ENCODE peak calls at places on chromosomes 5 and 9, in seven cellular contexts. One of them, this sample, is unnamed.
A peak's percentile ranks its signal among the peaks of the same experiment; 100 is the strongest.

GRCh38 chr5:43840424-43841232 is 237.6 kb downstream of the NNT start:
- DNase-seq in cerebellar cortex: no peak
- DNase-seq in activated naive CD4-positive, alpha-beta T cell treated with anti-CD3 and anti-CD28 coated beads, Interleukin-2, amount 50 U/mL, for 16 hours: no peak
- DNase-seq in iPS-NIHi11: no peak
- DNase-seq in HuH-7: no peak
- DNase-seq in ELF-1: no peak
- DNase-seq in hypothalamus: no peak
- DNase-seq in this sample: no peak

GRCh38 chr9:121943463-121943862 is 149.6 kb downstream of the TTLL11 start:
- DNase-seq in cerebellar cortex: no peak
- DNase-seq in activated naive CD4-positive, alpha-beta T cell treated with anti-CD3 and anti-CD28 coated beads, Interleukin-2, amount 50 U/mL, for 16 hours: no peak
- DNase-seq in iPS-NIHi11: no peak
- DNase-seq in HuH-7: no peak
- DNase-seq in ELF-1: no peak
- DNase-seq in hypothalamus: no peak
- DNase-seq in this sample: no peak

GRCh38 chr9:126612813-126613641 is 701 bp upstream of the LMX1B start:
- DNase-seq in cerebellar cortex: no peak
- DNase-seq in activated naive CD4-positive, alpha-beta T cell treated with anti-CD3 and anti-CD28 coated beads, Interleukin-2, amount 50 U/mL, for 16 hours: no peak
- DNase-seq in iPS-NIHi11: peak; percentile 37
- DNase-seq in HuH-7: peak; percentile 39
- DNase-seq in ELF-1: peak; percentile 49
- DNase-seq in hypothalamus: no peak
- DNase-seq in this sample: no peak

GRCh38 chr5:132104561-132104960 is 31.0 kb downstream of the CSF2 start:
- DNase-seq in cerebellar cortex: no peak
- DNase-seq in activated naive CD4-positive, alpha-beta T cell treated with anti-CD3 and anti-CD28 coated beads, Interleukin-2, amount 50 U/mL, for 16 hours: no peak
- DNase-seq in iPS-NIHi11: no peak
- DNase-seq in HuH-7: no peak
- DNase-seq in ELF-1: no peak
- DNase-seq in hypothalamus: no peak
- DNase-seq in this sample: no peak

GRCh38 chr9:131298341-131298740 is 8.8 kb downstream of the PLPP7 start:
- DNase-seq in cerebellar cortex: no peak
- DNase-seq in activated naive CD4-positive, alpha-beta T cell treated with anti-CD3 and anti-CD28 coated beads, Interleukin-2, amount 50 U/mL, for 16 hours: no peak
- DNase-seq in iPS-NIHi11: no peak
- DNase-seq in HuH-7: no peak
- DNase-seq in ELF-1: no peak
- DNase-seq in hypothalamus: no peak
- DNase-seq in this sample: no peak

GRCh38 chr5:178382689-178383276 is 150.2 kb upstream of the PHYKPL start:
- DNase-seq in cerebellar cortex: no peak
- DNase-seq in activated naive CD4-positive, alpha-beta T cell treated with anti-CD3 and anti-CD28 coated beads, Interleukin-2, amount 50 U/mL, for 16 hours: no peak
- DNase-seq in iPS-NIHi11: peak; percentile 52
- DNase-seq in HuH-7: no peak
- DNase-seq in ELF-1: no peak
- DNase-seq in hypothalamus: no peak
- DNase-seq in this sample: no peak

GRCh38 chr5:145791866-145792265 is 43.3 kb downstream of the PRELID2 start:
- DNase-seq in cerebellar cortex: no peak
- DNase-seq in activated naive CD4-positive, alpha-beta T cell treated with anti-CD3 and anti-CD28 coated beads, Interleukin-2, amount 50 U/mL, for 16 hours: no peak
- DNase-seq in iPS-NIHi11: peak; percentile 20
- DNase-seq in HuH-7: no peak
- DNase-seq in ELF-1: no peak
- DNase-seq in hypothalamus: no peak
- DNase-seq in this sample: no peak

GRCh38 chr5:54844905-54845566 is 140.4 kb downstream of the ESM1 start:
- DNase-seq in cerebellar cortex: peak; percentile 60
- DNase-seq in activated naive CD4-positive, alpha-beta T cell treated with anti-CD3 and anti-CD28 coated beads, Interleukin-2, amount 50 U/mL, for 16 hours: no peak
- DNase-seq in iPS-NIHi11: no peak
- DNase-seq in HuH-7: no peak
- DNase-seq in ELF-1: no peak
- DNase-seq in hypothalamus: no peak
- DNase-seq in this sample: peak; percentile 59

GRCh38 chr5:118597448-118597847 is 390.9 kb downstream of the DTWD2 start:
- DNase-seq in cerebellar cortex: no peak
- DNase-seq in activated naive CD4-positive, alpha-beta T cell treated with anti-CD3 and anti-CD28 coated beads, Interleukin-2, amount 50 U/mL, for 16 hours: no peak
- DNase-seq in iPS-NIHi11: no peak
- DNase-seq in HuH-7: no peak
- DNase-seq in ELF-1: no peak
- DNase-seq in hypothalamus: no peak
- DNase-seq in this sample: peak; percentile 24

GRCh38 chr5:17691781-17692180 is 57.5 kb downstream of the TAF11L14 start:
- DNase-seq in cerebellar cortex: no peak
- DNase-seq in activated naive CD4-positive, alpha-beta T cell treated with anti-CD3 and anti-CD28 coated beads, Interleukin-2, amount 50 U/mL, for 16 hours: no peak
- DNase-seq in iPS-NIHi11: no peak
- DNase-seq in HuH-7: no peak
- DNase-seq in ELF-1: no peak
- DNase-seq in hypothalamus: no peak
- DNase-seq in this sample: no peak

GRCh38 chr9:113479150-113479761 is 15.7 kb downstream of the RGS3 start:
- DNase-seq in cerebellar cortex: no peak
- DNase-seq in activated naive CD4-positive, alpha-beta T cell treated with anti-CD3 and anti-CD28 coated beads, Interleukin-2, amount 50 U/mL, for 16 hours: no peak
- DNase-seq in iPS-NIHi11: no peak
- DNase-seq in HuH-7: no peak
- DNase-seq in ELF-1: peak; percentile 77
- DNase-seq in hypothalamus: no peak
- DNase-seq in this sample: no peak

GRCh38 chr5:76604838-76605237 is 18.4 kb downstream of the F2RL2 start:
- DNase-seq in cerebellar cortex: no peak
- DNase-seq in activated naive CD4-positive, alpha-beta T cell treated with anti-CD3 and anti-CD28 coated beads, Interleukin-2, amount 50 U/mL, for 16 hours: no peak
- DNase-seq in iPS-NIHi11: no peak
- DNase-seq in HuH-7: no peak
- DNase-seq in ELF-1: no peak
- DNase-seq in hypothalamus: no peak
- DNase-seq in this sample: no peak

GRCh38 chr9:110700953-110701352 is 32.4 kb downstream of the MUSK start:
- DNase-seq in cerebellar cortex: no peak
- DNase-seq in activated naive CD4-positive, alpha-beta T cell treated with anti-CD3 and anti-CD28 coated beads, Interleukin-2, amount 50 U/mL, for 16 hours: no peak
- DNase-seq in iPS-NIHi11: no peak
- DNase-seq in HuH-7: no peak
- DNase-seq in ELF-1: no peak
- DNase-seq in hypothalamus: no peak
- DNase-seq in this sample: no peak

GRCh38 chr5:53991942-53992341 is 318.4 kb downstream of the ARL15 start:
- DNase-seq in cerebellar cortex: no peak
- DNase-seq in activated naive CD4-positive, alpha-beta T cell treated with anti-CD3 and anti-CD28 coated beads, Interleukin-2, amount 50 U/mL, for 16 hours: no peak
- DNase-seq in iPS-NIHi11: no peak
- DNase-seq in HuH-7: peak; percentile 6
- DNase-seq in ELF-1: no peak
- DNase-seq in hypothalamus: no peak
- DNase-seq in this sample: no peak

GRCh38 chr5:157708866-157709265 is 22.4 kb upstream of the THG1L start:
- DNase-seq in cerebellar cortex: no peak
- DNase-seq in activated naive CD4-positive, alpha-beta T cell treated with anti-CD3 and anti-CD28 coated beads, Interleukin-2, amount 50 U/mL, for 16 hours: no peak
- DNase-seq in iPS-NIHi11: no peak
- DNase-seq in HuH-7: no peak
- DNase-seq in ELF-1: no peak
- DNase-seq in hypothalamus: no peak
- DNase-seq in this sample: no peak

GRCh38 chr9:89527084-89527483 is 29.2 kb upstream of the SEMA4D start:
- DNase-seq in cerebellar cortex: no peak
- DNase-seq in activated naive CD4-positive, alpha-beta T cell treated with anti-CD3 and anti-CD28 coated beads, Interleukin-2, amount 50 U/mL, for 16 hours: no peak
- DNase-seq in iPS-NIHi11: no peak
- DNase-seq in HuH-7: no peak
- DNase-seq in ELF-1: no peak
- DNase-seq in hypothalamus: no peak
- DNase-seq in this sample: no peak